ENCODE peak calls at places on chromosomes 16 and 17, in nine cellular contexts. K, C, E, Q, J, R, I, D and S are unnamed samples.

GRCh38 chr16:23423496-23424049 is 29.4 kb downstream of the COG7 start:
- DNase-seq in D (peak; percentile 85), E (peak; percentile 49), C (peak; percentile 93), I (no peak), K (peak; percentile 82), Q (peak; percentile 69), J (peak; percentile 85), R (peak; percentile 87), S (peak; percentile 79)

GRCh38 chr16:27225536-27226360 is 22.4 kb downstream of the KDM8 start:
- DNase-seq in R (peak; percentile 17), Q (peak; percentile 53), K (no peak), J (peak; percentile 65), C (no peak), E (no peak), I (no peak), D (peak; percentile 66), S (no peak)

GRCh38 chr16:918068-918467 is 52.7 kb downstream of the LMF1 start:
- DNase-seq in J (no peak), R (no peak), D (no peak), I (no peak), C (no peak), K (no peak), E (no peak), Q (peak; percentile 63), S (no peak)

GRCh38 chr17:34614698-34615097 is 35.3 kb downstream of the TMEM132E start:
- DNase-seq in Q (no peak), E (no peak), K (no peak), C (no peak), I (no peak), D (no peak), J (no peak), R (no peak), S (no peak)

GRCh38 chr17:8072727-8073461 is 14.6 kb downstream of the ALOX12B start:
- DNase-seq in E (no peak), I (peak; percentile 54), D (peak; percentile 64), C (no peak), K (no peak), J (no peak), Q (no peak), R (no peak), S (no peak)

GRCh38 chr17:60330731-60331130 is 61.2 kb downstream of the USP32 start:
- DNase-seq in Q (no peak), R (no peak), E (no peak), D (no peak), C (peak; percentile 66), J (no peak), K (no peak), I (no peak), S (no peak)

GRCh38 chr17:32275060-32276042 is 9.7 kb downstream of the RHBDL3 start:
- DNase-seq in I (peak; percentile 53), C (peak; percentile 74), Q (no peak), J (no peak), D (no peak), E (peak; percentile 46), K (no peak), R (no peak), S (peak; percentile 53)

GRCh38 chr16:14324581-14324980 is 253.5 kb downstream of the MRTFB start:
- DNase-seq in I (no peak), E (no peak), D (no peak), J (no peak), K (no peak), C (peak; percentile 66), Q (no peak), R (no peak), S (no peak)

GRCh38 chr16:88770459-88771293 is 14.3 kb downstream of the PIEZO1 start:
- DNase-seq in E (peak; percentile 61), Q (peak; percentile 85), C (peak; percentile 78), K (no peak), I (peak; percentile 78), J (peak; percentile 75), D (peak; percentile 82), R (no peak), S (peak; percentile 66)

GRCh38 chr17:65850486-65850885 is 289.0 kb upstream of the AXIN2 start:
- DNase-seq in E (no peak), J (no peak), K (no peak), D (no peak), Q (no peak), I (no peak), C (peak; percentile 19), R (no peak), S (no peak)

GRCh38 chr16:53413864-53414263 is 20.4 kb upstream of the RBL2 start:
- DNase-seq in E (no peak), K (no peak), J (no peak), R (no peak), D (no peak), I (no peak), Q (no peak), C (no peak), S (no peak)

GRCh38 chr16:79770244-79771064 is 169.9 kb upstream of the MAF start:
- DNase-seq in Q (peak; percentile 92), K (peak; percentile 61), D (peak; percentile 94), C (peak; percentile 90), R (peak; percentile 91), E (peak; percentile 91), J (peak; percentile 93), I (peak; percentile 93), S (peak; percentile 91)

GRCh38 chr16:56872863-56873391 is 7.9 kb downstream of the SLC12A3 start:
- DNase-seq in R (no peak), I (no peak), K (no peak), J (no peak), Q (no peak), C (no peak), E (peak; percentile 26), D (no peak), S (no peak)

GRCh38 chr17:66008680-66009079 is 183.3 kb downstream of the CEP112 start:
- DNase-seq in J (no peak), I (no peak), E (no peak), C (no peak), D (no peak), R (no peak), Q (no peak), K (no peak), S (no peak)

GRCh38 chr16:86089986-86090385 is 191.0 kb downstream of the IRF8 start:
- DNase-seq in E (no peak), Q (no peak), D (peak; percentile 45), I (no peak), K (no peak), J (no peak), R (no peak), C (no peak), S (no peak)

GRCh38 chr17:35052780-35053179 is 10.7 kb downstream of the RFFL start:
- DNase-seq in I (no peak), R (no peak), K (no peak), J (no peak), C (no peak), D (no peak), Q (no peak), E (no peak), S (no peak)

GRCh38 chr16:87345721-87346424 is 28.7 kb upstream of the C16orf95 start:
- DNase-seq in I (no peak), J (no peak), D (no peak), K (no peak), Q (peak; percentile 44), E (no peak), C (no peak), R (no peak), S (no peak)

GRCh38 chr17:65794572-65794971 is 233.1 kb upstream of the AXIN2 start:
- DNase-seq in I (peak; percentile 43), C (peak; percentile 54), D (no peak), K (no peak), Q (no peak), J (no peak), R (no peak), E (no peak), S (no peak)

GRCh38 chr16:17469742-17470001 is 1.1 kb downstream of the XYLT1 start:
- DNase-seq in J (no peak), D (no peak), C (no peak), E (no peak), Q (no peak), K (no peak), I (no peak), R (no peak), S (no peak)

GRCh38 chr17:30235386-30236296 is at the start of gene SLC6A4:
- DNase-seq in K (no peak), D (no peak), I (peak; percentile 78), Q (no peak), R (no peak), C (peak; percentile 31), J (no peak), E (no peak), S (no peak)

GRCh38 chr17:30237296-30238002 is 2.0 kb upstream of the SLC6A4 start:
- DNase-seq in K (no peak), C (no peak), I (no peak), J (no peak), E (no peak), R (no peak), D (no peak), Q (no peak), S (no peak)

GRCh38 chr17:30238003-30238344 is 2.5 kb upstream of the SLC6A4 start:
- DNase-seq in E (no peak), C (no peak), R (no peak), Q (no peak), D (no peak), I (no peak), J (no peak), K (no peak), S (no peak)

GRCh38 chr17:30236297-30236624 is 764 bp upstream of the SLC6A4 start:
- DNase-seq in J (no peak), Q (no peak), E (no peak), C (no peak), K (no peak), R (no peak), I (no peak), D (no peak), S (no peak)

GRCh38 chr17:30236807-30237206 is 1.3 kb upstream of the SLC6A4 start:
- DNase-seq in I (peak; percentile 87), R (peak; percentile 26), D (peak; percentile 74), Q (no peak), C (peak; percentile 49), J (peak; percentile 66), E (peak; percentile 49), K (peak; percentile 36), S (no peak)
- TF ChIP-seq CTCF in I (peak; percentile 29), R (no peak), D (no peak), Q (no peak), C (peak; percentile 33), J (peak; percentile 50), E (peak; percentile 39), K (peak; percentile 29), S (peak; percentile 21)

GRCh38 chr17:50174444-50174843 is 8.6 kb downstream of the SGCA start:
- DNase-seq in R (no peak), J (no peak), C (no peak), E (no peak), D (no peak), Q (no peak), K (no peak), I (no peak), S (no peak)
- H3K4me1 ChIP-seq in R (peaks cover 27% of the 10 kb centered on the region), J (peaks cover 27% of the 10 kb centered on the region), C (peaks cover 23% of the 10 kb centered on the region), E (peaks cover 86% of the 10 kb centered on the region), D (no peaks in the 10 kb centered on the region), Q (peaks cover 5% of the 10 kb centered on the region), K (peaks cover 80% of the 10 kb centered on the region), I (peaks cover 55% of the 10 kb centered on the region), S (peaks cover 17% of the 10 kb centered on the region)

GRCh38 chr17:42982266-42982665 is 1.9 kb downstream of the RUNDC1 start:
- DNase-seq in C (no peak), K (no peak), R (no peak), Q (no peak), J (no peak), E (no peak), I (no peak), D (no peak), S (no peak)
- H3K4me3 ChIP-seq in C (no peak overlapping the region), K (no peak overlapping the region), R (no peak overlapping the region), Q (no peak overlapping the region), J (no peak overlapping the region), E (no peak overlapping the region), I (no peak overlapping the region), D (no peak overlapping the region), S (no peak overlapping the region)

GRCh38 chr17:38591759-38592241 is 14.0 kb downstream of the SRCIN1 start:
- DNase-seq in Q (no peak), D (no peak), E (no peak), K (no peak), I (peak; percentile 50), C (peak; percentile 43), J (no peak), R (no peak), S (no peak)
- TF ChIP-seq CTCF in Q (no peak), D (no peak), E (no peak), K (no peak), I (no peak), C (no peak), J (no peak), R (no peak), S (no peak)